ENCODE peak calls at places on chromosomes 13 and 19, in eight cellular contexts. Y is mammary epithelial cell, P is spleen, D is thoracic aorta, C is stomach, Z is cardiac muscle cell, G is heart right ventricle, R is right atrium auricular region. X is an unnamed sample. For H3K9me3, the result is how much of the 10 kb centered on the place peaks cover.

GRCh38 chr19:16088351-16088984 is 12.2 kb downstream of the TPM4 start:
- DNase-seq in Y (no peak), Z (no peak), R (no peak), C (peak), D (no peak), P (no peak), G (no peak), X (no peak)

GRCh38 chr13:91045351-91046034 is 302.0 kb upstream of the MIR17HG start:
- DNase-seq in Z (peak), R (no peak), C (no peak), P (no peak), D (no peak), G (no peak), Y (no peak), X (no peak)

GRCh38 chr19:3365447-3366103 is 808 bp upstream of the NFIC start:
- DNase-seq in Y (peak), D (no peak), C (peak), P (peak), G (peak), Z (no peak), R (peak), X (no peak)

GRCh38 chr19:52527954-52528326 is 472 bp downstream of the ZNF808 start:
- DNase-seq in P (peak), G (no peak), Y (no peak), D (no peak), R (no peak), Z (peak), C (no peak), X (no peak)

GRCh38 chr19:39398297-39398864 is 7.2 kb downstream of the MED29 start:
- DNase-seq in Z (no peak), R (peak), C (peak), Y (peak), G (peak), P (peak), D (no peak), X (no peak)

GRCh38 chr13:35617420-35617819 is 140.9 kb upstream of the MAB21L1 start:
- DNase-seq in R (no peak), C (no peak), Y (no peak), G (no peak), P (no peak), D (no peak), Z (no peak), X (no peak)

GRCh38 chr13:110017379-110017778 is 231.0 kb upstream of the IRS2 start:
- DNase-seq in Z (no peak), G (no peak), Y (peak), C (no peak), R (no peak), P (no peak), D (no peak), X (no peak)

GRCh38 chr19:5193192-5193591 is 147.4 kb downstream of the PTPRS start:
- DNase-seq in C (no peak), G (no peak), R (no peak), P (no peak), D (no peak), Y (no peak), Z (no peak), X (no peak)

GRCh38 chr13:30572859-30573275 is 44.9 kb upstream of the USPL1 start:
- DNase-seq in Z (peak), R (no peak), D (no peak), P (no peak), C (no peak), Y (peak), G (peak), X (no peak)

GRCh38 chr13:21330126-21330861 is 128.8 kb downstream of the ZDHHC20 start:
- DNase-seq in C (no peak), Y (no peak), R (no peak), G (no peak), Z (no peak), P (no peak), D (no peak), X (no peak)

GRCh38 chr13:38348890-38349289 is 761 bp upstream of the UFM1 start:
- DNase-seq in Y (peak), P (no peak), R (no peak), D (no peak), C (no peak), G (no peak), Z (peak), X (no peak)

GRCh38 chr13:90542959-90543358 is 804.5 kb upstream of the MIR17HG start:
- DNase-seq in Y (no peak), C (no peak), D (no peak), R (no peak), G (no peak), Z (no peak), P (no peak), X (no peak)

GRCh38 chr19:23771761-23772667 is 13.3 kb upstream of the ZNF681 start:
- DNase-seq in G (no peak), P (no peak), R (peak), D (no peak), C (no peak), Y (peak), Z (no peak), X (no peak)

GRCh38 chr19:2330632-2331284 is 2.3 kb downstream of the SPPL2B start:
- DNase-seq in Z (no peak), R (no peak), Y (no peak), G (no peak), D (no peak), P (no peak), C (peak), X (no peak)

GRCh38 chr19:47891923-47892666 is 6.0 kb upstream of the SULT2A1 start:
- DNase-seq in G (no peak), D (no peak), R (no peak), Y (no peak), Z (peak), C (peak), P (peak), X (no peak)

GRCh38 chr19:16088985-16089846 is 12.9 kb downstream of the TPM4 start:
- DNase-seq in P (no peak), Y (no peak), C (no peak), R (no peak), G (no peak), D (no peak), Z (no peak), X (no peak)

GRCh38 chr19:2087621-2088100 is 8.5 kb downstream of the MOB3A start:
- DNase-seq in R (no peak), G (no peak), Z (no peak), P (peak), D (no peak), Y (no peak), C (no peak), X (no peak)

GRCh38 chr13:101917833-101918755 is 465.6 kb downstream of the ITGBL1 start:
- DNase-seq in D (no peak), Y (no peak), Z (no peak), C (no peak), R (no peak), P (no peak), G (no peak), X (no peak)

GRCh38 chr13:30832845-30833332 is 73.2 kb upstream of the MEDAG start:
- DNase-seq in R (no peak), G (no peak), C (peak), D (no peak), Y (peak), Z (peak), P (no peak), X (no peak)

GRCh38 chr19:7795555-7796161 is 32.6 kb downstream of the CLEC4M start:
- DNase-seq in R (no peak), G (no peak), D (no peak), C (no peak), Z (no peak), P (no peak), Y (no peak), X (no peak)

GRCh38 chr13:101305981-101306411 is 110.3 kb downstream of the NALCN start:
- DNase-seq in P (no peak), G (no peak), D (no peak), C (no peak), Z (no peak), Y (no peak), R (no peak), X (no peak)

GRCh38 chr19:15115080-15115479 is 7.9 kb downstream of the SYDE1 start:
- DNase-seq in G (peak), P (no peak), Y (no peak), C (peak), D (no peak), R (peak), Z (no peak), X (no peak)

GRCh38 chr13:25977671-25978070 is 74.1 kb downstream of the SHISA2 start:
- DNase-seq in C (no peak), R (no peak), G (no peak), D (no peak), P (no peak), Z (no peak), Y (no peak), X (no peak)

GRCh38 chr13:82800391-82800790 is 1081.9 kb downstream of the SLITRK1 start:
- DNase-seq in G (no peak), D (no peak), R (no peak), C (no peak), P (no peak), Z (no peak), Y (no peak), X (no peak)

GRCh38 chr13:90238433-90238832 is 1109.1 kb upstream of the MIR17HG start:
- DNase-seq in G (no peak), Z (no peak), C (no peak), P (no peak), Y (peak), D (no peak), R (no peak), X (no peak)

GRCh38 chr19:29966594-29967249 is 24.7 kb downstream of the URI1 start:
- DNase-seq in C (no peak), G (no peak), Y (no peak), R (no peak), Z (peak), P (no peak), D (no peak), X (no peak)

GRCh38 chr19:37466798-37467607 is at the start of gene ZNF569:
- DNase-seq in R (peak), G (peak), Z (peak), D (peak), Y (peak), P (peak), C (peak), X (peak)

GRCh38 chr19:22422220-22422619 is at the start of gene ZNF98:
- DNase-seq in Y (no peak), Z (no peak), D (no peak), P (no peak), R (peak), G (peak), C (no peak), X (no peak)

GRCh38 chr13:36718146-36718545 is 44.3 kb downstream of the SERTM1 start:
- DNase-seq in Y (peak), R (no peak), D (no peak), Z (no peak), C (no peak), G (no peak), P (no peak), X (no peak)

GRCh38 chr13:102838273-102838672 is 7.6 kb upstream of the ERCC5 start:
- DNase-seq in G (no peak), Z (no peak), C (no peak), R (no peak), P (no peak), Y (no peak), D (no peak), X (no peak)

GRCh38 chr19:40235238-40236025 is 8.9 kb upstream of the CCNP start:
- DNase-seq in Z (no peak), P (no peak), C (no peak), R (no peak), Y (no peak), G (no peak), D (no peak), X (no peak)

GRCh38 chr13:21371011-21371410 is 88.1 kb downstream of the ZDHHC20 start:
- DNase-seq in G (no peak), Z (no peak), C (no peak), Y (no peak), P (no peak), R (no peak), D (no peak), X (no peak)

GRCh38 chr19:5947435-5947834 is 30.5 kb downstream of the RANBP3 start:
- DNase-seq in P (no peak), D (no peak), G (peak), Z (no peak), R (peak), Y (no peak), C (peak), X (peak)

GRCh38 chr13:30331331-30331771 is 24.0 kb upstream of the KATNAL1 start:
- DNase-seq in Y (no peak), R (no peak), G (no peak), D (no peak), P (no peak), Z (no peak), C (no peak), X (no peak)

GRCh38 chr19:18304194-18304495 is 18.7 kb downstream of the LSM4 start:
- DNase-seq in D (no peak), R (no peak), C (no peak), Z (no peak), P (peak), Y (no peak), G (no peak), X (no peak)

GRCh38 chr19:30635026-30635985 is 263.1 kb downstream of the ZNF536 start:
- DNase-seq in Y (no peak), Z (no peak), D (no peak), R (no peak), C (no peak), G (no peak), P (no peak), X (peak)

GRCh38 chr19:12891553-12892021 is 627 bp downstream of the GCDH start:
- DNase-seq in Y (no peak), G (no peak), P (peak), D (no peak), R (no peak), C (no peak), Z (no peak), X (no peak)

DNA sequence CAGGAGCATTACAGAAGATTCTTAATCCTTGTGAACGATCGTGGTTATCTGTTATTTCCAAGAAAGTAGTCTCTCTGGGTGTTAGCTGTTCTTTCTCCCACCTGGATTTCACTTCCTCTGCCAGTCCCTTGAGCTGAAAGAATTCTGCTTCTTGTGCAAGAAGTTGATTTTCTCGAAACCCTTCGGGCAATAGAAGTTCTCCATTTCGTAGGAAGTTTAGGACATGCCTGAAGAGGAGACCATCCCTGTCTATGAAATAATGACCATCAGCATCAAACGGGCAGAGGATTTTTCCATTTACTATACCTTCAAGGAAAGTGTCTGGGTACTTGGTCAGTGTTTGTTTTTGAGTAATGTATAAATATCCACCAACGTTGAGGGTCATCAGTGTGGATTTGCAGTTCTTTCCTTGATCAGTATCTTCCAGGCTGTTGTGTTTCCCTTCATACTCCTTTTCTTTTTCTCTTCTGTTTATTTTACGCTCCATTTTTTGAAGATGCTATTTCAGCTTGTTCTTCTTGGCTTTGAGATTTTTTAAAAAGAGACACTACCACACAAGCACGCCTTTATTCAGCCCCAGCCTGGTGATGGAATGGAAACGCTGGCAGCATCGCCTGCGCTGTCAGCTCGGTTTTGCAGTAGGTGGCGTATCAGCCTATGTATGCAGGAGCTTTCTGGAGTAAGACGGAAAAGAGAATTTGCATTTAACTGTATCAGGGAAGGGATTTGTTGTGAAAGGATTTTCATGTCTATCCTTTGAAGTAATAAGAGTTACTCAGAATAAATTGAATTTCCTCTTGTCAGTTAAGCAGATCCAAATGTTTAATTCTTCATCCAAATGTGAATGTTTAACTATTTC is 6.5 kb downstream of the KCTD4 start:
- DNase-seq in G (peak), P (no peak), R (peak), Y (peak), Z (no peak), C (no peak), D (no peak), X (no peak)
- TF ChIP-seq CTCF in G (peak), P (no peak), R (peak), Y (peak), Z (peak), C (no peak), D (peak), X (no peak)

GRCh38 chr19:27905074-27905473 is 1307.9 kb downstream of the UQCRFS1 start:
- DNase-seq in P (no peak), Y (no peak), Z (no peak), G (no peak), R (peak), D (no peak), C (no peak), X (peak)
- H3K9me3 ChIP-seq in P (under half), Y (under half), Z (under half), G (under half), R (under half), D (under half), C (under half), X (under half)

GRCh38 chr19:41898235-41898634 is 15.3 kb downstream of the ARHGEF1 start:
- DNase-seq in Z (no peak), R (no peak), Y (no peak), P (no peak), G (no peak), C (no peak), D (no peak), X (no peak)
- H3K4me3 ChIP-seq in Z (no peak), R (no peak), Y (no peak), P (no peak), G (no peak), C (no peak), D (no peak), X (no peak)

DNA sequence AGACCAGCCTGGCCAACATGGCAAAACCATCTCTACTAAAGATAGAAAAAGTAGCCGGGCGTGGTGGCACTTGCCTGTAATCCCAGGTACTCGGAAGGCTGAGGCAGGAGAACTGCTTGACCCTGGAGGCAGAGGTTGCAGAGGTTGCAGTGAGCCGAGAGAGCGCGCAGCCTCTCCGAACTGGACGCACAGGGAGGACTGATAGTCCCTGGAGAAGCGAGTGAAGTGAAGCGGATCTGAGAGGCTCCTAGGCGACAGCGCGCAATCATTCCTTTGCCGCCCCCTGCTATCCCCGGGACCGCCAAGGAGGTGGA is 233 bp downstream of the ZNF561 start:
- DNase-seq in G (no peak), Y (no peak), P (no peak), Z (no peak), D (no peak), R (no peak), C (no peak), X (peak)
- TF ChIP-seq CTCF in G (no peak), Y (no peak), P (no peak), Z (no peak), D (no peak), R (no peak), C (no peak), X (no peak)

GRCh38 chr19:11678504-11678903 is 60.2 kb downstream of the ZNF823 start:
- DNase-seq in Y (no peak), G (no peak), Z (no peak), D (no peak), R (no peak), P (no peak), C (no peak), X (no peak)
- H3K9me3 ChIP-seq in Y (under half), G (half or more), Z (under half), D (under half), R (under half), P (under half), C (under half), X (under half)

DNA sequence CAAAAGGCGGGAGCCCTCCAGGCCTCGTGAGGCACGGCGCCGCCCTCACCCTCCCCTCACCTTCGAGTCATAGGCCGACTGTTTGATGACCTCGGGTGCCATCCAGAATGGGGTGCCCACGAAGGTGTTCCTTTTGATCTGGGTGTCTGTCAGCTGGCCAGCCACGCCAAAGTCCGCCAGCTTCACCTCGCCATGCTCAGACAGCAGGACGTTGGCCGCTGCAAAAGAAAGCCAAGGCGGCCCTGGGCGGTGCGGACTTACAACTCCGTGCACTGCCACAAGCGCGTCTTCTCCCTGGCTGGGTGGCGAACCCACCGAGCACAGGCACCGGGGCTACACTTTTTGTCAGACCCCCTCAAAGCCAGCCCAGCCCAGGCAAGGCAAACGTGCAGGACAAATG is 102.1 kb downstream of the STK24 start:
- DNase-seq in P (no peak), Z (no peak), Y (no peak), D (no peak), C (no peak), R (no peak), G (no peak), X (no peak)
- H3K4me3 ChIP-seq in P (no peak), Z (no peak), Y (no peak), D (no peak), C (no peak), R (no peak), G (no peak), X (no peak)

GRCh38 chr19:46787331-46788100 is 878 bp downstream of the SLC1A5 start:
- DNase-seq in G (peak), D (no peak), P (peak), R (peak), Z (peak), C (peak), Y (peak), X (no peak)

GRCh38 chr19:46789371-46789770 is 977 bp upstream of the SLC1A5 start:
- DNase-seq in C (no peak), R (no peak), G (no peak), Y (no peak), D (no peak), P (no peak), Z (no peak), X (no peak)

GRCh38 chr19:46787040-46787330 is 1.4 kb downstream of the SLC1A5 start:
- DNase-seq in C (no peak), G (no peak), Y (no peak), D (no peak), R (no peak), P (no peak), Z (no peak), X (no peak)

GRCh38 chr19:46788968-46789338 is 559 bp upstream of the SLC1A5 start:
- DNase-seq in D (no peak), G (no peak), Y (no peak), R (no peak), P (no peak), Z (no peak), C (no peak), X (no peak)

GRCh38 chr19:46788101-46788967 is at the start of gene SLC1A5:
- DNase-seq in C (peak), Z (peak), D (peak), P (peak), Y (peak), G (peak), R (peak), X (no peak)
- TF ChIP-seq CTCF in C (no peak), Z (no peak), D (no peak), P (no peak), Y (no peak), G (no peak), R (no peak), X (no peak)

GRCh38 chr19:44061038-44061437 is 9.2 kb downstream of the ZNF223 start:
- DNase-seq in Z (no peak), P (no peak), Y (no peak), D (no peak), C (no peak), R (no peak), G (no peak), X (no peak)
- H3K9me3 ChIP-seq in Z (under half), P (under half), Y (under half), D (under half), C (half or more), R (under half), G (under half), X (under half)